ENCODE peak calls at places on chromosomes 1 and 21, in six cellular contexts. I is CD8-positive, alpha-beta T cell; N is activated CD8-positive, alpha-beta memory T cell treated with anti-CD3 and anti-CD28 coated beads for 48 hours; J is iPS-NIHi11; B is NCI-H526; V is adrenal gland. L is an unnamed sample.

GRCh38 chr1:26794391-26794790 is 6.6 kb downstream of the PIGV start:
- DNase-seq in V (no peak), J (no peak), N (no peak), B (no peak), I (no peak), L (no peak)

GRCh38 chr1:47172782-47173181 is 17.1 kb downstream of the PDZK1IP1 start:
- DNase-seq in J (no peak), V (no peak), I (no peak), N (no peak), B (no peak), L (no peak)

GRCh38 chr1:39805385-39805784 is 16.7 kb upstream of the BMP8B start:
- DNase-seq in B (no peak), V (no peak), N (no peak), J (no peak), I (no peak), L (no peak)

GRCh38 chr1:116462722-116463121 is 89.7 kb downstream of the ATP1A1 start:
- DNase-seq in J (no peak), N (no peak), B (no peak), I (no peak), V (no peak), L (no peak)

GRCh38 chr21:44875341-44875740 is 1.9 kb upstream of the PTTG1IP start:
- DNase-seq in I (no peak), V (peak; percentile 31), N (no peak), J (no peak), B (no peak), L (no peak)

GRCh38 chr1:20279507-20279906 is 11.2 kb upstream of the VWA5B1 start:
- DNase-seq in N (no peak), I (no peak), V (no peak), J (no peak), B (no peak), L (no peak)

GRCh38 chr1:40404670-40405462 is 31.3 kb downstream of the SMAP2 start:
- DNase-seq in V (peak; percentile 50), J (peak; percentile 41), N (no peak), I (no peak), B (peak; percentile 81), L (peak; percentile 77)

GRCh38 chr1:179061360-179062282 is 20.2 kb upstream of the TOR3A start:
- DNase-seq in N (no peak), I (no peak), B (no peak), J (no peak), V (no peak), L (no peak)

GRCh38 chr1:100928128-100928527 is 32.2 kb downstream of the SLC30A7 start:
- DNase-seq in B (peak; percentile 18), V (no peak), I (no peak), J (peak; percentile 22), N (no peak), L (no peak)

GRCh38 chr1:83818916-83819315 is 180.0 kb downstream of the TTLL7 start:
- DNase-seq in V (peak; percentile 30), B (no peak), I (no peak), N (no peak), J (no peak), L (no peak)

GRCh38 chr1:232352366-232352765 is 277.6 kb downstream of the SIPA1L2 start:
- DNase-seq in J (no peak), V (no peak), N (no peak), I (no peak), B (no peak), L (no peak)

GRCh38 chr1:8096105-8097011 is 70.2 kb upstream of the ERRFI1 start:
- DNase-seq in V (no peak), J (no peak), B (no peak), I (no peak), N (no peak), L (no peak)

GRCh38 chr21:41692216-41692615 is 74.6 kb downstream of the RIPK4 start:
- DNase-seq in V (no peak), I (no peak), N (no peak), J (no peak), B (no peak), L (no peak)

GRCh38 chr21:34865922-34866271 is 183.2 kb downstream of the RUNX1 start:
- DNase-seq in I (no peak), N (no peak), B (no peak), J (peak; percentile 50), V (no peak), L (no peak)

GRCh38 chr1:22825790-22826189 is 115.2 kb downstream of the EPHB2 start:
- DNase-seq in J (no peak), I (no peak), B (no peak), V (no peak), N (no peak), L (no peak)

GRCh38 chr1:221687731-221688487 is 54.0 kb downstream of the DUSP10 start:
- DNase-seq in J (no peak), I (no peak), N (no peak), B (no peak), V (no peak), L (no peak)

L was measured in NCI-H1092 treated with DMSO at 0.1 percent for 48 hours.